ENCODE peak calls at places on chromosomes 4 and X, in seven cellular contexts. Y, X, I, A, U, T and W are unnamed samples. For H3K4me1, the result is how much of the 10 kb centered on the place peaks cover.

GRCh38 chr4:10701702-10702460 is 17.3 kb upstream of the CLNK start:
- DNase-seq in Y (no peak), X (no peak), I (no peak), A (no peak), U (no peak), T (no peak), W (no peak)

GRCh38 chrX:101079736-101080135 is 1.1 kb downstream of the TMEM35A start:
- DNase-seq in Y (no peak), X (no peak), I (no peak), A (no peak), U (no peak), T (no peak), W (no peak)

GRCh38 chr4:127732623-127733199 is 2.5 kb downstream of the SLC25A31 start:
- DNase-seq in Y (no peak), X (no peak), I (no peak), A (no peak), U (peak), T (no peak), W (no peak)

GRCh38 chrX:42770566-42770965 is 7.4 kb downstream of the PPP1R2C start:
- DNase-seq in Y (no peak), X (no peak), I (no peak), A (no peak), U (no peak), T (no peak), W (no peak)

GRCh38 chr4:159608434-159608833 is 505.6 kb downstream of the RAPGEF2 start:
- DNase-seq in Y (no peak), X (no peak), I (no peak), A (no peak), U (no peak), T (no peak), W (no peak)

GRCh38 chrX:109635151-109635550 is 10.2 kb upstream of the KCNE5 start:
- DNase-seq in Y (no peak), X (no peak), I (no peak), A (no peak), U (peak), T (no peak), W (no peak)

GRCh38 chr4:113677333-113677732 is 84.2 kb downstream of the CAMK2D start:
- DNase-seq in Y (no peak), X (no peak), I (no peak), A (no peak), U (no peak), T (no peak), W (no peak)

GRCh38 chr4:94508841-94509240 is 57.1 kb downstream of the PDLIM5 start:
- DNase-seq in Y (no peak), X (no peak), I (no peak), A (no peak), U (no peak), T (no peak), W (no peak)

GRCh38 chr4:98612318-98613250 is 45.8 kb downstream of the TSPAN5 start:
- DNase-seq in Y (no peak), X (no peak), I (no peak), A (no peak), U (no peak), T (no peak), W (no peak)

GRCh38 chr4:6480532-6481088 is 8.2 kb upstream of the PPP2R2C start:
- DNase-seq in Y (no peak), X (no peak), I (no peak), A (peak), U (no peak), T (no peak), W (no peak)

GRCh38 chr4:23897564-23898109 is 7.8 kb upstream of the PPARGC1A start:
- DNase-seq in Y (no peak), X (no peak), I (no peak), A (no peak), U (no peak), T (no peak), W (no peak)

GRCh38 chr4:87024181-87024580 is 89.4 kb downstream of the AFF1 start:
- DNase-seq in Y (no peak), X (no peak), I (no peak), A (no peak), U (no peak), T (no peak), W (no peak)

GRCh38 chr4:87025023-87025613 is 90.3 kb downstream of the AFF1 start:
- DNase-seq in Y (no peak), X (no peak), I (no peak), A (no peak), U (no peak), T (no peak), W (no peak)

GRCh38 chr4:87025614-87026041 is 90.8 kb downstream of the AFF1 start:
- DNase-seq in Y (no peak), X (no peak), I (no peak), A (no peak), U (no peak), T (no peak), W (no peak)

GRCh38 chr4:87029356-87029755 is 94.5 kb downstream of the AFF1 start:
- DNase-seq in Y (no peak), X (no peak), I (no peak), A (peak), U (no peak), T (peak), W (peak)

GRCh38 chr4:87026795-87027495 is 92.1 kb downstream of the AFF1 start:
- DNase-seq in Y (no peak), X (no peak), I (no peak), A (no peak), U (no peak), T (no peak), W (no peak)
- H3K4me1 ChIP-seq in Y (half or more), X (half or more), I (under half), A (under half), U (half or more), T (half or more), W (half or more)

GRCh38 chr4:48194986-48195773 is 61.1 kb upstream of the TXK start:
- DNase-seq in Y (no peak), X (no peak), I (no peak), A (no peak), U (no peak), T (no peak), W (no peak)
- H3K4me1 ChIP-seq in Y (under half), X (under half), I (under half), A (under half), U (under half), T (under half), W (under half)

DNA sequence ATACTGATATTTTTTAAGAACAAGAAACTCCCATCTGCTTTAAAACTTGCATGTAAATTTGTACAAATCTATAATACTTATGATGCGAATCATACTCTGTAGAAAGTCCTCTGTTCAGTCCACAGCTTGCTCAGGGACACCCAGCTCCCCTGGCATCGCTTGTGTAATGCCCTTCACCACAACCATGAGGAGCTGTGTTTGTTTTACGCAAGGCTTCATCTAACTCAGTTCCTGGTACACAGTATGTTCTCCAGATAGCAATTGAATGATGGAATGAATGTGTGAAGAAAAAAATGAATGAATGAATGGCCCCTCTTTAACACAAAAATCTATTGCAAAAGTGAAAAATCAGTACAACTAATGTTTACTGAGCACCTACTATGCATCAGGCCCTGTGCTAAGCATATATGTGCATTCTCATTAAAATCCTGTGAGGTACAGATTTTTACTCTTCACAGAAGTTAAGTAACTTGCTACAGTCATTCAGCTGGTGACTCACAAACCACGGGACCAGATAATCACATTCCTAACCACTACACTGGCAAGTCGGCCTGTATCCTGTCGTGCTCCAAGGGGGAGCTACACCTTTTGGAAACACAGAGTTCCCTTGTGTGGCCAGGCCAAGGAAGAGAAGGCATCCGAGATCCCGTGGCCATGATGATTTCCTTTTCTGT is 58.7 kb upstream of the KDR start:
- DNase-seq in Y (no peak), X (no peak), I (no peak), A (no peak), U (peak), T (no peak), W (no peak)
- H3K4me1 ChIP-seq in Y (under half), X (under half), I (under half), A (under half), U (under half), T (under half), W (under half)

GRCh38 chrX:106917830-106918500 is 2.2 kb upstream of the CLDN2 start:
- DNase-seq in Y (no peak), X (no peak), I (no peak), A (no peak), U (peak), T (no peak), W (no peak)
- H3K4me1 ChIP-seq in Y (under half), X (under half), I (under half), A (under half), U (half or more), T (under half), W (under half)